ENCODE peak calls at places on chromosomes 7 and 10, in seven cellular contexts. K is IMR-90, R is right lobe of liver, J is suprapubic skin, A is spleen, H is esophagus squamous epithelium, P is H1. L is an unnamed sample. For H3K4me1, the result is how much of the 10 kb centered on the place peaks cover.

GRCh38 chr7:128115326-128115820 is 84.1 kb upstream of the LRRC4 start:
- DNase-seq in K (no peak), R (no peak), J (no peak), A (no peak), H (no peak), P (no peak), L (no peak)

GRCh38 chr10:93271347-93271746 is 197.7 kb downstream of the CYP26A1 start:
- DNase-seq in K (no peak), R (no peak), J (no peak), A (no peak), H (no peak), P (no peak), L (no peak)

GRCh38 chr7:12553421-12553820 is 17.1 kb upstream of the SCIN start:
- DNase-seq in K (no peak), R (no peak), J (no peak), A (no peak), H (no peak), P (no peak), L (no peak)

GRCh38 chr7:44967571-44968446 is 11.0 kb downstream of the MYO1G start:
- DNase-seq in K (no peak), R (no peak), J (peak), A (peak), H (no peak), P (no peak), L (no peak)

GRCh38 chr7:42972703-42973500 is 40.7 kb downstream of the MRPL32 start:
- DNase-seq in K (peak), R (peak), J (peak), A (no peak), H (no peak), P (no peak), L (no peak)

GRCh38 chr10:99917963-99918825 is 91.6 kb downstream of the DNMBP start:
- DNase-seq in K (peak), R (peak), J (no peak), A (no peak), H (no peak), P (peak), L (no peak)

GRCh38 chr7:75876126-75876881 is 2.5 kb upstream of the RHBDD2 start:
- DNase-seq in K (no peak), R (no peak), J (no peak), A (no peak), H (no peak), P (no peak), L (no peak)

GRCh38 chr10:114252097-114252496 is 13.0 kb downstream of the VWA2 start:
- DNase-seq in K (no peak), R (no peak), J (no peak), A (no peak), H (no peak), P (no peak), L (no peak)

GRCh38 chr7:122188785-122189184 is 44.7 kb upstream of the AASS start:
- DNase-seq in K (no peak), R (no peak), J (no peak), A (no peak), H (no peak), P (no peak), L (no peak)

GRCh38 chr7:153297141-153297540 is 537.6 kb downstream of the ACTR3B start:
- DNase-seq in K (no peak), R (no peak), J (no peak), A (no peak), H (no peak), P (no peak), L (no peak)

GRCh38 chr7:77326131-77326530 is 90.0 kb downstream of the GSAP start:
- DNase-seq in K (peak), R (no peak), J (no peak), A (no peak), H (no peak), P (no peak), L (no peak)

GRCh38 chr10:81885491-81885890 is 10.5 kb downstream of the NRG3 start:
- DNase-seq in K (no peak), R (no peak), J (no peak), A (no peak), H (no peak), P (no peak), L (no peak)

GRCh38 chr10:35025916-35026315 is 64.2 kb downstream of the CUL2 start:
- DNase-seq in K (peak), R (no peak), J (no peak), A (no peak), H (no peak), P (no peak), L (no peak)

GRCh38 chr7:4960363-4960762 is 1.4 kb upstream of the MMD2 start:
- DNase-seq in K (no peak), R (no peak), J (no peak), A (peak), H (no peak), P (no peak), L (no peak)

GRCh38 chr7:68309806-68310205 is 1288.5 kb upstream of the AUTS2 start:
- DNase-seq in K (no peak), R (no peak), J (no peak), A (no peak), H (no peak), P (no peak), L (no peak)

GRCh38 chr10:80485410-80486135 is 31.5 kb downstream of the TSPAN14 start:
- DNase-seq in K (no peak), R (no peak), J (no peak), A (no peak), H (no peak), P (no peak), L (no peak)

GRCh38 chr7:38855867-38856266 is 53.1 kb downstream of the VPS41 start:
- DNase-seq in K (no peak), R (no peak), J (no peak), A (no peak), H (no peak), P (no peak), L (no peak)

GRCh38 chr10:23284674-23285335 is 59.8 kb downstream of the C10orf67 start:
- DNase-seq in K (no peak), R (no peak), J (no peak), A (no peak), H (no peak), P (no peak), L (no peak)

GRCh38 chr10:119078422-119079179 is 2.0 kb downstream of the EIF3A start:
- DNase-seq in K (no peak), R (no peak), J (peak), A (no peak), H (no peak), P (no peak), L (no peak)

GRCh38 chr7:76293407-76293901 is 9.0 kb upstream of the HSPB1 start:
- DNase-seq in K (no peak), R (no peak), J (no peak), A (no peak), H (no peak), P (no peak), L (no peak)

GRCh38 chr10:122911889-122912484 is 1.6 kb downstream of the FAM24A start:
- DNase-seq in K (peak), R (peak), J (no peak), A (no peak), H (no peak), P (peak), L (no peak)

GRCh38 chr7:71206183-71206582 is 74.2 kb downstream of the GALNT17 start:
- DNase-seq in K (no peak), R (no peak), J (no peak), A (no peak), H (no peak), P (no peak), L (no peak)

GRCh38 chr7:24981544-24981951 is 1.6 kb upstream of the OSBPL3 start:
- DNase-seq in K (peak), R (peak), J (peak), A (peak), H (no peak), P (no peak), L (no peak)

GRCh38 chr7:24701232-24701898 is 55.9 kb downstream of the GSDME start:
- DNase-seq in K (peak), R (no peak), J (no peak), A (peak), H (no peak), P (no peak), L (no peak)

GRCh38 chr7:38217672-38218071 is 39.6 kb downstream of the STARD3NL start:
- DNase-seq in K (no peak), R (no peak), J (no peak), A (no peak), H (no peak), P (no peak), L (no peak)

GRCh38 chr10:2576892-2577291 is 490.5 kb upstream of the PFKP start:
- DNase-seq in K (no peak), R (no peak), J (no peak), A (no peak), H (no peak), P (no peak), L (no peak)

GRCh38 chr7:66912195-66912594 is 8.8 kb upstream of the TMEM248 start:
- DNase-seq in K (no peak), R (no peak), J (no peak), A (no peak), H (no peak), P (no peak), L (no peak)

GRCh38 chr10:114925675-114926204 is 12.3 kb upstream of the TRUB1 start:
- DNase-seq in K (peak), R (no peak), J (no peak), A (no peak), H (no peak), P (no peak), L (no peak)

DNA sequence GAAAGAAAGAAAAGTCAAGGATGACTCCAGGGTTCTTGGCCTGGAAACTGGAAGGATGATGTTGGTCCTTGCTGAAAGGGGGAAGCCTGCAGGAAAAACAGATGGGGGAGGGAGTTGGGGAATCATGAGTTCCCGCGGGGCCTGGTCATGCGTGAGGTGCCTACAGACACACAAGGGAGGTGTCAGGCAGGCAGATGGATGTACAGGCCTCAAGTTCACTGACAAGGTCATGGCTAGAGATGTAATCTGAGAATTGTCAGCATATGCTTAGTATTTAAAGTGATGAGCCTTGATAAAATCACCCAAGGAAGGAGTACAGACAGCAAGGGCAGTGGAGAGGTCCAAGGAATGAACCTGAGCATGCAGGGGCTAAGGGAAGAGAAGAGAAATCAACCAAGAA is 46.8 kb downstream of the DLG5 start:
- DNase-seq in K (no peak), R (no peak), J (no peak), A (no peak), H (no peak), P (no peak), L (no peak)
- H3K4me1 ChIP-seq in K (under half), R (under half), J (under half), A (under half), H (under half), P (under half), L (under half)

GRCh38 chr10:43218951-43219837 is 47.7 kb downstream of the RASGEF1A start:
- DNase-seq in K (no peak), R (peak), J (no peak), A (peak), H (no peak), P (no peak), L (no peak)
- TF ChIP-seq POLR2A in K (no peak), R (no peak), J (no peak), A (no peak), H (no peak), P (no peak), L (no peak)

GRCh38 chr7:47496666-47497065 is 85.2 kb downstream of the TNS3 start:
- DNase-seq in K (no peak), R (no peak), J (no peak), A (no peak), H (no peak), P (no peak), L (no peak)
- H3K27ac ChIP-seq in K (no peak), R (peak), J (no peak), A (peak), H (no peak), P (no peak), L (no peak)

GRCh38 chr7:131109757-131110293 is 217.9 kb upstream of the MKLN1 start:
- DNase-seq in K (peak), R (peak), J (peak), A (peak), H (peak), P (no peak), L (peak)

GRCh38 chr7:131110294-131111080 is 217.2 kb upstream of the MKLN1 start:
- DNase-seq in K (peak), R (no peak), J (no peak), A (no peak), H (no peak), P (no peak), L (no peak)

GRCh38 chr7:131112431-131112830 is 215.2 kb upstream of the MKLN1 start:
- DNase-seq in K (no peak), R (no peak), J (no peak), A (no peak), H (no peak), P (no peak), L (no peak)

GRCh38 chr7:131111081-131111576 is 216.5 kb upstream of the MKLN1 start:
- DNase-seq in K (peak), R (no peak), J (no peak), A (no peak), H (no peak), P (no peak), L (no peak)

DNA sequence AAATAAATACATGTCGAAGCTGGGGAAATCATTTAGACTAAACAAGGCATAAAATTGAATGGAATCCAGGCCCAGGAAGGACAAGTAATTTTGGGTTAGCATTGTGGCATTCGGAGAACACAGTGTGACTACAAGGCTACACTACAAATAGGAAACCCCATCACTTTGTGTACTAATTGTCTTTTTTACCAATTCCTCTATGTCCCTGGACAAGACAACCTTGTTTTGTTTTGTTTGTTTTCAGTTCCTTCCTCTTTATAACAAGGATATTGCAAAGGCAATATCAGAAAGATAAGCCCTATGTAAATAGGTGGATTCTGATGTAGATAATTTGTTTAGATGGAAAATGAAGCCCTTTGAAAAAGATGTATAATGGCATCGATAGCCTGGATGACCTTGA is 215.9 kb upstream of the MKLN1 start:
- DNase-seq in K (no peak), R (no peak), J (no peak), A (no peak), H (no peak), P (no peak), L (no peak)
- H3K4me1 ChIP-seq in K (under half), R (under half), J (under half), A (under half), H (under half), P (under half), L (under half)

GRCh38 chr10:15609291-15609690 is 110.4 kb downstream of the ITGA8 start:
- DNase-seq in K (no peak), R (no peak), J (no peak), A (no peak), H (no peak), P (no peak), L (no peak)
- TF ChIP-seq POLR2A in K (no peak), R (no peak), J (no peak), A (no peak), H (no peak), P (no peak), L (no peak)

DNA sequence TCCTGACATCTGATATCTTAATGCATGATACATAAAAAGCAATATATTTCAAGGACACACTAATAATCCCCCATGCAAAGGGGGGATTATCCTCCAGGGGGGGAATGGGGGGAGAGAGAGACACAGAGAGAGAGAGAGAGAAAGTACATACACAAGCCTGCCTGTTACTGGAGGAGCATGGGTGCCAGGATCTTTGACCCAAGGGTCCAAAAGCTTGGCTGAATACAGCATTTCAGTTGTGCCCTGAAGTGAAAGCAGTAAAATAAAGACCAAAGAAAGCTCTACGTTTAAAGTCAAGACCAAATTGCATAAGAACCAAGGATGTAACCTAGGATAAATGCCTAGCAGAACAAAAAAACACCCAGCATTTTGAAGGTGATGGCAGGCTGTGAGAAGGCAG is 27.8 kb upstream of the ITGB8 start:
- DNase-seq in K (no peak), R (no peak), J (no peak), A (no peak), H (no peak), P (no peak), L (no peak)
- H3K27ac ChIP-seq in K (no peak), R (no peak), J (no peak), A (no peak), H (no peak), P (no peak), L (no peak)

DNA sequence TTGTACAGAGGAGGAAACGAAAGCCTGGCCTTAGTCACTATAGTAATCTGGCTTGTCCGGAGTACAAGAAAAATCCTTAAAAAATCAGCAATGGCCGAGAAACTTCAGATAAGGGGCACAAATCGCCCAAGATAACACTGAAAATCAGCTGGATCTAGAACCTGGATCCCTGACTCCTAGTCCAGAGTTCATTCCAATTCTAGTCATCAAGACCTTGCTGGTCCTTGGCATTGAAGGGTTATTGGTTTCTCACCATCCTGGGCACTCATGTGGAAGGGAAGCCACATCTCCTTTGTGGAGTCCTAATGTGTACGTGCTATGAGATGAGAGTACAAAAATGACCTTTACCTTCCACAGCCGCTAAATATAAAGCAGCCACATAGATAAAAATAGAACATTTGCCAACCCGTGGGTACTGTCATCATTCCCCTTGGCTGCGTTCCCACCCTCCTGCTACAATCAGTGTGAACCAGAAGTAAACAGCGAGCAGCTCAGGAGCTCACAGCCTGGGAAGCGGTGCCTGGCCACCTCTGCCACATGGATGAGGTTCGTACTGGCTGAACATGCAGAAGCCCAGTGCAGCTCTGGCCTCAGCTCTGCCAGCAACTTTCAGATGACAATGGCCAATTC is 116.0 kb upstream of the PDLIM1 start:
- DNase-seq in K (no peak), R (peak), J (peak), A (no peak), H (no peak), P (no peak), L (no peak)
- H3K4me1 ChIP-seq in K (under half), R (under half), J (under half), A (under half), H (under half), P (under half), L (half or more)

GRCh38 chr7:149427096-149427680 is 33.7 kb downstream of the ZNF777 start:
- DNase-seq in K (no peak), R (no peak), J (no peak), A (no peak), H (no peak), P (no peak), L (no peak)

GRCh38 chr7:149423441-149423970 is 37.4 kb downstream of the ZNF777 start:
- DNase-seq in K (no peak), R (no peak), J (no peak), A (no peak), H (no peak), P (no peak), L (peak)

GRCh38 chr7:149422914-149423285 is 38.0 kb downstream of the ZNF777 start:
- DNase-seq in K (no peak), R (peak), J (no peak), A (peak), H (no peak), P (no peak), L (peak)

GRCh38 chr7:149420006-149420405 is 40.9 kb downstream of the ZNF777 start:
- DNase-seq in K (no peak), R (no peak), J (no peak), A (no peak), H (no peak), P (no peak), L (peak)

DNA sequence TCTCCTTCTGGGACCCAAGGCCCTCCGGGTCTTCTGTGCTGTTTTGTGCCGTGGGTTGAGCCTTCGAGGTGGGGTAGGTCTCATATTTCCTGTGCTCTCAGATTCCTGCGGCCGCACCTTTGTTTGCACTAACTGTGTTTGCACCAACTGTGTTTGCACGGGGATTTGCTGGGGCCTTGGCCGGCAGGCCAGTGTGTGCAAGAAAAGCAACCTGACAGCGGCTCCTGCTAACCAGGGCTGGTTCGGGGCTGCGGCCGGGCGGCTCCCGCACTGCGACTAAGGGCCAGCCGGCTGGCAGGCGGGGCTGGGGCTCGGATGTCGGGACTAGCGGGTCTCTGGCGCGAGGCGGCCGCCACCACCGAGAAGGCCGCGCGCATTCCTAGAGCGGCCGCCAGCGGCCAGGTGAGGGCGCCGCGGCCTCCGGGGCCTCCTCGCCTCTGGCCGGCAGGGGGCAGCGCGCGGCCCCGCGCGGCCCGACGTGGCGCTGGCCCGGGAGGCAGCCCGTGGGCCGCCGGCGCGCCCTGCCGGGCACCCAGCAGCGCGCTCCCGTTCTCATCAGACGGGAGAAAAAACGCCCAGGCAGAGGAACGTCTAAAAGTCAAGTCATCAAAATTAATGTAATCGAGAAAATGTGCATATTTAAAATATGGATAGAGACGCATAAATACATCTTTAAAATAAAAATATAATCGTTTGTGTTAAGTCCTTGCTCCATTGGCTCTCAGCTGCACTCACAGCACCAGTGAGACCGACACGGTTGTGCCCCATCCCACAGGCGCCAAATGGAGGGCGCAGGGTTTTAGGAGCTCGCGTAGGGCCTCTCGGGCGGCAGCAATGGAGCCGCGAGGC is 38.6 kb downstream of the ZNF777 start:
- DNase-seq in K (peak), R (peak), J (no peak), A (peak), H (no peak), P (no peak), L (peak)
- TF ChIP-seq POLR2A in K (no peak), R (peak), J (no peak), A (no peak), H (no peak), P (peak), L (no peak)

L was measured in esophagus muscularis mucosa.